ENCODE peak calls at places on chromosome 2, in seven cellular contexts. One of them, this sample, is unnamed.

GRCh38 chr2:183963609-183964008 is 634.7 kb upstream of the ZNF804A start:
- DNase-seq in dorsolateral prefrontal cortex: no peak
- DNase-seq in AG04450: no peak
- DNase-seq in IMR-90: no peak
- DNase-seq in B cell: no peak
- DNase-seq in cardiac fibroblast: no peak
- DNase-seq in sigmoid colon: no peak
- DNase-seq in this sample: no peak

GRCh38 chr2:18178736-18179349 is 300.4 kb downstream of the KCNS3 start:
- DNase-seq in dorsolateral prefrontal cortex: no peak
- DNase-seq in AG04450: peak; percentile 15
- DNase-seq in IMR-90: peak; percentile 38
- DNase-seq in B cell: peak; percentile 62
- DNase-seq in cardiac fibroblast: peak; percentile 63
- DNase-seq in sigmoid colon: no peak
- DNase-seq in this sample: peak; percentile 25

GRCh38 chr2:189131986-189132385 is 47.6 kb downstream of the COL5A2 start:
- DNase-seq in dorsolateral prefrontal cortex: no peak
- DNase-seq in AG04450: no peak
- DNase-seq in IMR-90: no peak
- DNase-seq in B cell: no peak
- DNase-seq in cardiac fibroblast: peak; percentile 55
- DNase-seq in sigmoid colon: no peak
- DNase-seq in this sample: no peak

GRCh38 chr2:221574231-221574570 is 2.1 kb upstream of the EPHA4 start:
- DNase-seq in dorsolateral prefrontal cortex: no peak
- DNase-seq in AG04450: no peak
- DNase-seq in IMR-90: no peak
- DNase-seq in B cell: no peak
- DNase-seq in cardiac fibroblast: peak; percentile 27
- DNase-seq in sigmoid colon: no peak
- DNase-seq in this sample: no peak

GRCh38 chr2:216344958-216345315 is 27.3 kb downstream of the MARCHF4 start:
- DNase-seq in dorsolateral prefrontal cortex: no peak
- DNase-seq in AG04450: no peak
- DNase-seq in IMR-90: no peak
- DNase-seq in B cell: no peak
- DNase-seq in cardiac fibroblast: no peak
- DNase-seq in sigmoid colon: no peak
- DNase-seq in this sample: no peak

GRCh38 chr2:47015206-47015605 is 99.6 kb upstream of the MCFD2 start:
- DNase-seq in dorsolateral prefrontal cortex: no peak
- DNase-seq in AG04450: no peak
- DNase-seq in IMR-90: no peak
- DNase-seq in B cell: no peak
- DNase-seq in cardiac fibroblast: no peak
- DNase-seq in sigmoid colon: no peak
- DNase-seq in this sample: no peak

GRCh38 chr2:38301969-38302702 is 74.9 kb downstream of the ATL2 start:
- DNase-seq in dorsolateral prefrontal cortex: no peak
- DNase-seq in AG04450: no peak
- DNase-seq in IMR-90: no peak
- DNase-seq in B cell: no peak
- DNase-seq in cardiac fibroblast: no peak
- DNase-seq in sigmoid colon: no peak
- DNase-seq in this sample: no peak

GRCh38 chr2:191150121-191150450 is 708 bp downstream of the STAT4 start:
- DNase-seq in dorsolateral prefrontal cortex: no peak
- DNase-seq in AG04450: no peak
- DNase-seq in IMR-90: no peak
- DNase-seq in B cell: no peak
- DNase-seq in cardiac fibroblast: no peak
- DNase-seq in sigmoid colon: no peak
- DNase-seq in this sample: no peak

GRCh38 chr2:9178905-9179571 is 27.6 kb upstream of the ASAP2 start:
- DNase-seq in dorsolateral prefrontal cortex: no peak
- DNase-seq in AG04450: peak; percentile 69
- DNase-seq in IMR-90: peak; percentile 88
- DNase-seq in B cell: no peak
- DNase-seq in cardiac fibroblast: peak; percentile 94
- DNase-seq in sigmoid colon: peak; percentile 92
- DNase-seq in this sample: peak; percentile 70

GRCh38 chr2:148020036-148020357 is 540 bp downstream of the ORC4 start:
- DNase-seq in dorsolateral prefrontal cortex: no peak
- DNase-seq in AG04450: no peak
- DNase-seq in IMR-90: peak; percentile 39
- DNase-seq in B cell: no peak
- DNase-seq in cardiac fibroblast: peak; percentile 52
- DNase-seq in sigmoid colon: no peak
- DNase-seq in this sample: no peak

GRCh38 chr2:158009425-158009824 is 92.3 kb upstream of the UPP2 start:
- DNase-seq in dorsolateral prefrontal cortex: no peak
- DNase-seq in AG04450: no peak
- DNase-seq in IMR-90: no peak
- DNase-seq in B cell: no peak
- DNase-seq in cardiac fibroblast: no peak
- DNase-seq in sigmoid colon: no peak
- DNase-seq in this sample: no peak

GRCh38 chr2:181063696-181064095 is 83.3 kb downstream of the UBE2E3 start:
- DNase-seq in dorsolateral prefrontal cortex: no peak
- DNase-seq in AG04450: no peak
- DNase-seq in IMR-90: peak; percentile 6
- DNase-seq in B cell: no peak
- DNase-seq in cardiac fibroblast: no peak
- DNase-seq in sigmoid colon: no peak
- DNase-seq in this sample: no peak

GRCh38 chr2:177523781-177524180 is 131.2 kb downstream of the AGPS start:
- DNase-seq in dorsolateral prefrontal cortex: no peak
- DNase-seq in AG04450: no peak
- DNase-seq in IMR-90: no peak
- DNase-seq in B cell: no peak
- DNase-seq in cardiac fibroblast: no peak
- DNase-seq in sigmoid colon: no peak
- DNase-seq in this sample: no peak

GRCh38 chr2:97931118-97931850 is 64.5 kb downstream of the TMEM131 start:
- DNase-seq in dorsolateral prefrontal cortex: no peak
- DNase-seq in AG04450: no peak
- DNase-seq in IMR-90: no peak
- DNase-seq in B cell: peak; percentile 28
- DNase-seq in cardiac fibroblast: no peak
- DNase-seq in sigmoid colon: no peak
- DNase-seq in this sample: no peak

GRCh38 chr2:195612515-195613495 is 44.2 kb upstream of the SLC39A10 start:
- DNase-seq in dorsolateral prefrontal cortex: no peak
- DNase-seq in AG04450: peak; percentile 54
- DNase-seq in IMR-90: peak; percentile 82
- DNase-seq in B cell: no peak
- DNase-seq in cardiac fibroblast: peak; percentile 80
- DNase-seq in sigmoid colon: no peak
- DNase-seq in this sample: no peak

GRCh38 chr2:39234754-39235153 is 9.0 kb downstream of the CDKL4 start:
- DNase-seq in dorsolateral prefrontal cortex: no peak
- DNase-seq in AG04450: no peak
- DNase-seq in IMR-90: peak; percentile 30
- DNase-seq in B cell: no peak
- DNase-seq in cardiac fibroblast: peak; percentile 59
- DNase-seq in sigmoid colon: no peak
- DNase-seq in this sample: no peak

GRCh38 chr2:16718551-16719404 is 53.1 kb upstream of the CYRIA start:
- DNase-seq in dorsolateral prefrontal cortex: no peak
- DNase-seq in AG04450: no peak
- DNase-seq in IMR-90: no peak
- DNase-seq in B cell: no peak
- DNase-seq in cardiac fibroblast: no peak
- DNase-seq in sigmoid colon: no peak
- DNase-seq in this sample: no peak

GRCh38 chr2:219415580-219416232 is 2.5 kb upstream of the DES start:
- DNase-seq in dorsolateral prefrontal cortex: no peak
- DNase-seq in AG04450: no peak
- DNase-seq in IMR-90: no peak
- DNase-seq in B cell: no peak
- DNase-seq in cardiac fibroblast: no peak
- DNase-seq in sigmoid colon: peak; percentile 81
- DNase-seq in this sample: no peak

GRCh38 chr2:197241153-197241552 is 69.4 kb downstream of the ANKRD44 start:
- DNase-seq in dorsolateral prefrontal cortex: no peak
- DNase-seq in AG04450: no peak
- DNase-seq in IMR-90: no peak
- DNase-seq in B cell: no peak
- DNase-seq in cardiac fibroblast: no peak
- DNase-seq in sigmoid colon: no peak
- DNase-seq in this sample: no peak

GRCh38 chr2:184006998-184007397 is 591.3 kb upstream of the ZNF804A start:
- DNase-seq in dorsolateral prefrontal cortex: no peak
- DNase-seq in AG04450: no peak
- DNase-seq in IMR-90: no peak
- DNase-seq in B cell: no peak
- DNase-seq in cardiac fibroblast: no peak
- DNase-seq in sigmoid colon: no peak
- DNase-seq in this sample: no peak

GRCh38 chr2:71226391-71226964 is 425 bp downstream of the PAIP2B start:
- DNase-seq in dorsolateral prefrontal cortex: no peak
- DNase-seq in AG04450: no peak
- DNase-seq in IMR-90: no peak
- DNase-seq in B cell: peak; percentile 61
- DNase-seq in cardiac fibroblast: no peak
- DNase-seq in sigmoid colon: peak; percentile 77
- DNase-seq in this sample: no peak
- TF ChIP-seq CTCF in dorsolateral prefrontal cortex: no peak
- TF ChIP-seq CTCF in AG04450: no peak
- TF ChIP-seq CTCF in IMR-90: no peak
- TF ChIP-seq CTCF in B cell: no peak
- TF ChIP-seq CTCF in cardiac fibroblast: peak; percentile 1
- TF ChIP-seq CTCF in sigmoid colon: no peak
- TF ChIP-seq CTCF in this sample: no peak

GRCh38 chr2:42200534-42201227 is 31.5 kb downstream of the EML4 start:
- DNase-seq in dorsolateral prefrontal cortex: no peak
- DNase-seq in AG04450: no peak
- DNase-seq in IMR-90: peak; percentile 71
- DNase-seq in B cell: no peak
- DNase-seq in cardiac fibroblast: peak; percentile 71
- DNase-seq in sigmoid colon: no peak
- DNase-seq in this sample: peak; percentile 34

GRCh38 chr2:42201228-42201855 is 32.2 kb downstream of the EML4 start:
- DNase-seq in dorsolateral prefrontal cortex: no peak
- DNase-seq in AG04450: no peak
- DNase-seq in IMR-90: no peak
- DNase-seq in B cell: no peak
- DNase-seq in cardiac fibroblast: no peak
- DNase-seq in sigmoid colon: no peak
- DNase-seq in this sample: no peak

GRCh38 chr2:42205337-42205736 is 36.2 kb downstream of the EML4 start:
- DNase-seq in dorsolateral prefrontal cortex: no peak
- DNase-seq in AG04450: no peak
- DNase-seq in IMR-90: no peak
- DNase-seq in B cell: no peak
- DNase-seq in cardiac fibroblast: no peak
- DNase-seq in sigmoid colon: no peak
- DNase-seq in this sample: no peak

GRCh38 chr2:42202299-42203008 is 33.3 kb downstream of the EML4 start:
- DNase-seq in dorsolateral prefrontal cortex: no peak
- DNase-seq in AG04450: no peak
- DNase-seq in IMR-90: peak; percentile 66
- DNase-seq in B cell: no peak
- DNase-seq in cardiac fibroblast: peak; percentile 66
- DNase-seq in sigmoid colon: no peak
- DNase-seq in this sample: no peak

GRCh38 chr2:42203792-42204191 is 34.6 kb downstream of the EML4 start:
- DNase-seq in dorsolateral prefrontal cortex: no peak
- DNase-seq in AG04450: no peak
- DNase-seq in IMR-90: no peak
- DNase-seq in B cell: no peak
- DNase-seq in cardiac fibroblast: no peak
- DNase-seq in sigmoid colon: no peak
- DNase-seq in this sample: no peak
- TF ChIP-seq CTCF in dorsolateral prefrontal cortex: no peak
- TF ChIP-seq CTCF in AG04450: no peak
- TF ChIP-seq CTCF in IMR-90: no peak
- TF ChIP-seq CTCF in B cell: no peak
- TF ChIP-seq CTCF in cardiac fibroblast: no peak
- TF ChIP-seq CTCF in sigmoid colon: no peak
- TF ChIP-seq CTCF in this sample: no peak

DNA sequence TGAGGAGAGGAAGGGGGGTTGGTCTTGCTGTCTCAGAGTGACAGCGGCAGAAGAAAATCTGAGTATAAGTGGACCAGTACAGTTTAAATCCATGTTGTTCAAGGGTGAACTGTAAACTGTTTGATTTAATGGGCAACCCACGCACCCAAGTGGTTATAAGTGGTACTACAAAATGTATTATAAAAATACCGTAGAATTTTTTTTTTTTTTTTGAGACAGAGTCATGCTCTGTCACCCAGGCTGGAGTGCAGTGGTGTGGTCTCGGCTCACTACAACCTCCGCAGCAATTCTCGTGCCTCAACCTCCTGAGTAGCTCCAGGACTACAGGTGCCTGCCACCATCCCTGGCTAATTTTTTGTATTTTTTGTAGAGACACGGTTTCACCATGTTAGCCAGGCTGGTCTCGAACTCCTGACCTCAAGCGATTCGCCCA is 2.1 kb upstream of the CHCHD5 start:
- DNase-seq in dorsolateral prefrontal cortex: no peak
- DNase-seq in AG04450: peak; percentile 21
- DNase-seq in IMR-90: peak; percentile 68
- DNase-seq in B cell: peak; percentile 66
- DNase-seq in cardiac fibroblast: peak; percentile 82
- DNase-seq in sigmoid colon: no peak
- DNase-seq in this sample: no peak
- TF ChIP-seq CTCF in dorsolateral prefrontal cortex: peak; percentile 75
- TF ChIP-seq CTCF in AG04450: peak; percentile 55
- TF ChIP-seq CTCF in IMR-90: peak; percentile 60
- TF ChIP-seq CTCF in B cell: peak; percentile 76
- TF ChIP-seq CTCF in cardiac fibroblast: peak; percentile 47
- TF ChIP-seq CTCF in sigmoid colon: peak; percentile 52
- TF ChIP-seq CTCF in this sample: peak; percentile 46

GRCh38 chr2:127701193-127701650 is at the start of gene SFT2D3:
- DNase-seq in dorsolateral prefrontal cortex: peak; percentile 88
- DNase-seq in AG04450: peak; percentile 66
- DNase-seq in IMR-90: peak; percentile 89
- DNase-seq in B cell: peak; percentile 93
- DNase-seq in cardiac fibroblast: peak; percentile 90
- DNase-seq in sigmoid colon: peak; percentile 96
- DNase-seq in this sample: peak; percentile 70

GRCh38 chr2:127700527-127701192 is 637 bp upstream of the SFT2D3 start:
- DNase-seq in dorsolateral prefrontal cortex: no peak
- DNase-seq in AG04450: no peak
- DNase-seq in IMR-90: no peak
- DNase-seq in B cell: peak; percentile 66
- DNase-seq in cardiac fibroblast: no peak
- DNase-seq in sigmoid colon: peak; percentile 82
- DNase-seq in this sample: no peak

GRCh38 chr2:127702395-127703009 is 1.2 kb downstream of the SFT2D3 start:
- DNase-seq in dorsolateral prefrontal cortex: no peak
- DNase-seq in AG04450: no peak
- DNase-seq in IMR-90: no peak
- DNase-seq in B cell: no peak
- DNase-seq in cardiac fibroblast: no peak
- DNase-seq in sigmoid colon: no peak
- DNase-seq in this sample: no peak

GRCh38 chr2:127703282-127703681 is 2.0 kb downstream of the SFT2D3 start:
- DNase-seq in dorsolateral prefrontal cortex: no peak
- DNase-seq in AG04450: no peak
- DNase-seq in IMR-90: no peak
- DNase-seq in B cell: no peak
- DNase-seq in cardiac fibroblast: no peak
- DNase-seq in sigmoid colon: no peak
- DNase-seq in this sample: no peak

GRCh38 chr2:127701651-127702394 is 526 bp downstream of the SFT2D3 start:
- DNase-seq in dorsolateral prefrontal cortex: peak; percentile 47
- DNase-seq in AG04450: no peak
- DNase-seq in IMR-90: peak; percentile 66
- DNase-seq in B cell: peak; percentile 90
- DNase-seq in cardiac fibroblast: peak; percentile 71
- DNase-seq in sigmoid colon: peak; percentile 87
- DNase-seq in this sample: peak; percentile 36
- TF ChIP-seq CTCF in dorsolateral prefrontal cortex: no peak
- TF ChIP-seq CTCF in AG04450: peak; percentile 25
- TF ChIP-seq CTCF in IMR-90: peak; percentile 17
- TF ChIP-seq CTCF in B cell: peak; percentile 21
- TF ChIP-seq CTCF in cardiac fibroblast: no peak
- TF ChIP-seq CTCF in sigmoid colon: peak; percentile 34
- TF ChIP-seq CTCF in this sample: no peak